ENCODE peak calls at places on chromosomes 11 and 22, in six cellular contexts. K, H, E, P, I and J are unnamed samples.

GRCh38 chr11:3000032-3000961 is 8.2 kb upstream of the NAP1L4 start:
- DNase-seq in K (peak), H (no peak), E (peak), P (no peak), I (peak), J (no peak)

GRCh38 chr11:118226294-118226693 is 1.5 kb upstream of the JAML start:
- DNase-seq in K (no peak), H (no peak), E (no peak), P (no peak), I (no peak), J (no peak)

GRCh38 chr22:47647181-47647580 is 884.7 kb downstream of the TBC1D22A start:
- DNase-seq in K (no peak), H (no peak), E (no peak), P (no peak), I (no peak), J (no peak)

GRCh38 chr11:117837791-117838190 is 13.2 kb upstream of the FXYD2 start:
- DNase-seq in K (no peak), H (no peak), E (no peak), P (no peak), I (no peak), J (no peak)

GRCh38 chr11:13260963-13261599 is 16.5 kb upstream of the BMAL1 start:
- DNase-seq in K (peak), H (no peak), E (peak), P (no peak), I (peak), J (no peak)

GRCh38 chr11:19729141-19729540 is 16.5 kb downstream of the NAV2 start:
- DNase-seq in K (no peak), H (no peak), E (no peak), P (no peak), I (no peak), J (no peak)

GRCh38 chr11:104462346-104462745 is 298.4 kb upstream of the PDGFD start:
- DNase-seq in K (peak), H (no peak), E (peak), P (no peak), I (peak), J (no peak)

GRCh38 chr11:67542169-67542568 is 18.9 kb upstream of the CABP2 start:
- DNase-seq in K (no peak), H (no peak), E (no peak), P (no peak), I (no peak), J (peak)

GRCh38 chr11:128251140-128251539 is 336.2 kb downstream of the ETS1 start:
- DNase-seq in K (peak), H (no peak), E (peak), P (no peak), I (peak), J (no peak)

GRCh38 chr11:57290288-57290687 is 34.5 kb downstream of the TNKS1BP1 start:
- DNase-seq in K (peak), H (no peak), E (peak), P (no peak), I (peak), J (no peak)

GRCh38 chr11:67640021-67640757 is 626 bp upstream of the TBX10 start:
- DNase-seq in K (peak), H (peak), E (peak), P (peak), I (peak), J (no peak)

GRCh38 chr22:49510718-49511117 is 317.0 kb downstream of the BRD1 start:
- DNase-seq in K (no peak), H (no peak), E (no peak), P (no peak), I (no peak), J (no peak)

GRCh38 chr11:68212421-68213134 is 518 bp downstream of the KMT5B start:
- DNase-seq in K (peak), H (peak), E (peak), P (peak), I (peak), J (peak)

GRCh38 chr11:68231598-68231997 is 18.5 kb upstream of the KMT5B start:
- DNase-seq in K (no peak), H (no peak), E (no peak), P (no peak), I (no peak), J (no peak)

GRCh38 chr11:64745523-64746328 is 1.8 kb upstream of the RASGRP2 start:
- DNase-seq in K (peak), H (peak), E (peak), P (no peak), I (peak), J (peak)

GRCh38 chr22:48528221-48528915 is 1299.3 kb downstream of the BRD1 start:
- DNase-seq in K (no peak), H (no peak), E (no peak), P (no peak), I (no peak), J (no peak)

GRCh38 chr22:50625131-50625567 is 2.8 kb downstream of the ARSA start:
- DNase-seq in K (no peak), H (no peak), E (no peak), P (no peak), I (no peak), J (no peak)

GRCh38 chr11:94884322-94884721 is 89.0 kb downstream of the CWC15 start:
- DNase-seq in K (no peak), H (no peak), E (no peak), P (no peak), I (no peak), J (no peak)

GRCh38 chr22:43481528-43482309 is 69.9 kb downstream of the MPPED1 start:
- DNase-seq in K (no peak), H (peak), E (no peak), P (no peak), I (no peak), J (peak)

GRCh38 chr22:46432164-46433068 is 96.9 kb downstream of the TRMU start:
- DNase-seq in K (no peak), H (no peak), E (no peak), P (peak), I (no peak), J (peak)

GRCh38 chr11:130399196-130399595 is 29.2 kb downstream of the ADAMTS8 start:
- DNase-seq in K (no peak), H (no peak), E (no peak), P (no peak), I (no peak), J (no peak)

GRCh38 chr22:44358723-44359440 is 46.1 kb upstream of the SHISAL1 start:
- DNase-seq in K (no peak), H (no peak), E (no peak), P (no peak), I (no peak), J (no peak)

GRCh38 chr11:61917357-61918109 is at the start of gene RAB3IL1:
- DNase-seq in K (peak), H (peak), E (peak), P (no peak), I (peak), J (peak)

GRCh38 chr11:59463176-59463575 is 6.4 kb downstream of the OR4D6 start:
- DNase-seq in K (peak), H (no peak), E (peak), P (no peak), I (peak), J (no peak)

GRCh38 chr11:93740802-93741093 is 547 bp downstream of the TAF1D start:
- DNase-seq in K (peak), H (peak), E (peak), P (peak), I (peak), J (peak)

GRCh38 chr22:20319041-20319744 is 667 bp downstream of the DGCR6L start:
- DNase-seq in K (no peak), H (peak), E (peak), P (peak), I (peak), J (peak)

GRCh38 chr11:114440121-114440860 is 1.0 kb downstream of the REXO2 start:
- DNase-seq in K (peak), H (no peak), E (peak), P (no peak), I (peak), J (no peak)

GRCh38 chr11:114440971-114441810 is 1.9 kb downstream of the REXO2 start:
- DNase-seq in K (no peak), H (no peak), E (peak), P (no peak), I (peak), J (no peak)

GRCh38 chr11:114442559-114442958 is 3.3 kb downstream of the REXO2 start:
- DNase-seq in K (no peak), H (no peak), E (no peak), P (no peak), I (no peak), J (no peak)

GRCh38 chr11:114439229-114440120 is at the start of gene REXO2:
- DNase-seq in K (peak), H (peak), E (peak), P (peak), I (peak), J (peak)

GRCh38 chr11:114441921-114442320 is 2.7 kb downstream of the REXO2 start:
- DNase-seq in K (no peak), H (no peak), E (no peak), P (no peak), I (no peak), J (no peak)
- TF ChIP-seq CTCF in K (no peak), H (no peak), E (no peak), P (no peak), I (no peak), J (no peak)

GRCh38 chr22:28977481-28977971 is 84.1 kb downstream of the C22orf31 start:
- DNase-seq in K (peak), H (no peak), E (peak), P (peak), I (peak), J (no peak)
- TF ChIP-seq CTCF in K (no peak), H (no peak), E (no peak), P (no peak), I (peak), J (no peak)

GRCh38 chr11:125320347-125321122 is 156.0 kb downstream of the PKNOX2 start:
- DNase-seq in K (no peak), H (no peak), E (no peak), P (no peak), I (no peak), J (no peak)

GRCh38 chr11:125314264-125315087 is 149.9 kb downstream of the PKNOX2 start:
- DNase-seq in K (no peak), H (no peak), E (peak), P (no peak), I (no peak), J (no peak)

GRCh38 chr11:125315088-125315740 is 150.7 kb downstream of the PKNOX2 start:
- DNase-seq in K (peak), H (no peak), E (peak), P (no peak), I (peak), J (no peak)

GRCh38 chr11:125319649-125320048 is 155.1 kb downstream of the PKNOX2 start:
- DNase-seq in K (no peak), H (no peak), E (no peak), P (no peak), I (no peak), J (no peak)

DNA sequence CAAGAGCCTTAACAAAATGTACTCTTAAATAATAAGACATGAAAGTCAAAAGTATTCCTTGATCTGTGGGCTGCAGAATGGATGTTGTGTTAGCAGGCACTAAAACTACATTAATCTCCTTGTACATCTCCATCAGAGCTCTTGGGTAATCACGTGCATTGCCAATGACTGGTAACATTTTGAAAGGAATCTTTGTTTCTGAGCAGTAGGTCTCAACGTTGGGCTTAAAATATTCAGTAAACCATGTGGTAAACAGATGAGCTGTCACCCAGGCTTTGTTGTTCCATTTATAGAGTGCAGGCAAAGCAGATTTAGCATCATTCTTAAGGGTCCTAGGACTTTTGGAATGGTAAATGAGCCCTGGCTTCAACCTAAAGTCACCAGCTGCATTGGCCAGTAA is 152.9 kb downstream of the PKNOX2 start:
- DNase-seq in K (no peak), H (no peak), E (no peak), P (no peak), I (no peak), J (no peak)
- TF ChIP-seq CTCF in K (no peak), H (no peak), E (no peak), P (no peak), I (no peak), J (no peak)

GRCh38 chr22:38935023-38935422 is 22.4 kb upstream of the APOBEC3A start:
- DNase-seq in K (no peak), H (no peak), E (no peak), P (no peak), I (no peak), J (no peak)

GRCh38 chr22:38937541-38937940 is 19.9 kb upstream of the APOBEC3A start:
- DNase-seq in K (no peak), H (no peak), E (no peak), P (no peak), I (no peak), J (no peak)

GRCh38 chr22:38937036-38937435 is 20.4 kb upstream of the APOBEC3A start:
- DNase-seq in K (no peak), H (no peak), E (no peak), P (no peak), I (no peak), J (no peak)

GRCh38 chr22:38935616-38936015 is 21.8 kb upstream of the APOBEC3A start:
- DNase-seq in K (no peak), H (no peak), E (no peak), P (no peak), I (no peak), J (no peak)

DNA sequence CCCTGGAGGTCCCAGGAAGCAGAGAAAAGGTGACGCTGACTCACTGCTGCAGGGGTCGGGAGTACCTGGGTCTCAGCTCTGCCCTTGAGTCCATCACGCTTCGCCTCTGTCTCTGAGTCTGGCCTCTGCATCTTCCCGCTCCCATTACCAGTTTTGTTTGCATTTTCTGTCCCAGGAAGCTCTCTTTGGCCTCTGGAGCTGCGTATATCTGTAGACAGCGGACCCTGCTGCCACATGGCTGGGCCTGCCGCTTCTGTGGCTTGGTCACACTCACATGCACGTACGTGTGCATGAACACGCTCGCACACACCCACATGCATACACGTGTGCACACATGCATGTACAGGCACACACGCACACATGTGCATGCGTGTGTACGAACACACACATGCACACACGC is 20.8 kb upstream of the APOBEC3A start:
- DNase-seq in K (no peak), H (no peak), E (no peak), P (no peak), I (no peak), J (no peak)
- TF ChIP-seq CTCF in K (no peak), H (no peak), E (no peak), P (no peak), I (no peak), J (no peak)

GRCh38 chr11:43282607-43283440 is 29.0 kb upstream of the API5 start:
- DNase-seq in K (peak), H (peak), E (peak), P (peak), I (peak), J (peak)

GRCh38 chr11:43278302-43278956 is 33.4 kb upstream of the API5 start:
- DNase-seq in K (peak), H (no peak), E (peak), P (peak), I (peak), J (peak)
- TF ChIP-seq CTCF in K (peak), H (no peak), E (peak), P (peak), I (peak), J (peak)

DNA sequence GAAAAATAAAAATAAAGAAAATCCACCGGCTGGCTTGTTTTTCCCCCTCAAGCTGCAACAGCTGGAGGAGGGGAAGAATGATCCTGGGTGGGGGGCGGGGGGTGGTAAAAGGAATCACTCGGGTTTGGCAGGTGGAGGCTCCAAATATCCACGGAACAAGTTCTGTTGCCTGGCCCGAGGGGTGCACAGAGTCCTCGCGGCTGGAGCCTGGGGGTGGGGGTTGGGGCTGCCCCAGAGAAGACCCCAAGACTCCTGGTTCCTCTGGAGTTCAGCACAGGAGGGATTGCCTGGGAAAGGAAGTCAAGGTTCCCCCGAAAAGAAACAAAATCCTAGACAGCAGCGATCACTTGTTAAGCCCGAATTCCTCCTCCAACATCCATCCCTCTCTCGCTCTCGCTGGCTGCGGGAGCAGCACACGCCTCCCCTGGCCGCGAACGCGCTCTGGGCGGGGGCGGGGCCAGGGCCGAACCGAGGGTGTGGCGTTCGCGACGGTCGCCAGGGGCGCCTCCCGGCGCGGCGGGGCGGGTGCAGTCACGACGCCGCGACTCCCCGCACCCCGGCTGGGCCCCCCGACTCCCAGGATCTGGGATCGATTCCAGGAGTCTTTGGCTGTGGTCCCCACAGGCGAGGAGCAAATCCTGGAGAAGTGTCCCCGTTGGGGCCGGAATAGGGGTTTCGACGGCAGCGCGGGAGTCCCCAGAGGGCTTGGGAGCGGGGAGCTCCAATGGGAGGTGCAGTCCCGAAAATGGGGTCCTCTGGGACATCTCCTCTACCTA is at the start of gene KCNA4:
- DNase-seq in K (peak), H (peak), E (peak), P (peak), I (peak), J (no peak)
- TF ChIP-seq CTCF in K (no peak), H (peak), E (no peak), P (peak), I (no peak), J (no peak)

DNA sequence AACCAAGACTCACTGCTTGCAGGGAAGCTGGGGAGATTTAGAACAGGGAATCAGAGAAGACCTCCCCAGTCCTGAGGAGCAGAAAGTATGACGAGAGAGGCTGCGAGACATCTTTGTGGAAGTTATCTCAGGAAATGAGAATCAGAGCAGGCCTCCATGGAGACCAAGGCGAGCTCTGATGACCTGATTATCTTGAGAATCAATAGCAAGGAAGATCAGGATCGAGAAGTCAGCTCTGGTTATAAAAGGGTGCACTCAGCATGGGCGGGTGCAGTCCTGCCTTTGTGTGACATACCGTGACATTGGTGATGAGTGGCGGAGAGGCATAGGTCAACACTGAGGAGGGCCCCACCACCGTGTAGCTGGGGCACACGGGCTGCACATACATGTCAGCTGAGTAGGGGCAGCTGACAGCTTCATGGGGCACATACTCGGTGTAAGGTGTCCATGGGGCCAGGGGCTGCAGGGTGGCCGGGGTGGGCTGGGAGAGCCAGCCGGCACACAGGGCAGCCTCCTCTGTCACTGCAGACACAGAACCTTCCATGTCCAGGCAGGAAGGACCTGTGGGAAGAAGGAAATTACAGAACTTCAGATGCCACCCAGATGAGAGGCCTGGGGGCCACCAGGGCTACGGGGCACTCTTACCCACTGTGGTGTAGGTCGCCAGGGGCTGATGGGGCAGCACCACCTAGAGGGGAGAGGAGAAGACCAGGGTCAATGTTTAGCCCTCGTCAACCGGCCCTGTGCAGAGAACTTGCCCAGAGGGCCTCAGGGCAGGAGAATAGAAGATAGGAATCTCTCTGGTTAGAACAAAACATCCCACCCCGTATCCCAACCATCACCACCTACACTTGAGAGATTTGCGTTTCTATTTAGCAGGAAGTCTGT is 21.7 kb downstream of the POU2AF1 start:
- DNase-seq in K (no peak), H (no peak), E (no peak), P (no peak), I (no peak), J (no peak)
- TF ChIP-seq CTCF in K (no peak), H (no peak), E (no peak), P (no peak), I (no peak), J (peak)

GRCh38 chr11:629237-629583 is 2.2 kb upstream of the SCT start:
- DNase-seq in K (no peak), H (no peak), E (no peak), P (peak), I (no peak), J (no peak)
- TF ChIP-seq CTCF in K (no peak), H (no peak), E (no peak), P (peak), I (no peak), J (no peak)

GRCh38 chr22:25567305-25567704 is 2.8 kb downstream of the GRK3 start:
- DNase-seq in K (no peak), H (no peak), E (no peak), P (no peak), I (no peak), J (peak)
- TF ChIP-seq CTCF in K (no peak), H (no peak), E (no peak), P (no peak), I (no peak), J (peak)